ENCODE peak calls at places on chromosomes 16 and 17, in six cellular contexts. M is left ventricle myocardium inferior, X is WTC11, L is A549, V is tibial nerve, B is fibroblast of lung. U is an unnamed sample.

GRCh38 chr16:1696863-1697262 is 9.1 kb upstream of the MAPK8IP3 start:
- DNase-seq in M (no peak), X (no peak), L (no peak), V (no peak), B (no peak), U (no peak)

GRCh38 chr17:49616546-49617205 is 41.0 kb downstream of the NXPH3 start:
- DNase-seq in M (peak; percentile 75), X (no peak), L (no peak), V (peak; percentile 51), B (peak; percentile 90), U (no peak)

GRCh38 chr16:20308266-20308665 is 19.0 kb downstream of the GP2 start:
- DNase-seq in M (no peak), X (no peak), L (no peak), V (no peak), B (no peak), U (no peak)

GRCh38 chr16:87311387-87311786 is 5.8 kb downstream of the C16orf95 start:
- DNase-seq in M (no peak), X (no peak), L (no peak), V (no peak), B (no peak), U (no peak)

GRCh38 chr16:50126183-50126582 is 26.9 kb upstream of the TENT4B start:
- DNase-seq in M (no peak), X (no peak), L (no peak), V (no peak), B (no peak), U (no peak)

GRCh38 chr17:77498056-77498785 is 357.5 kb downstream of the SEC14L1 start:
- DNase-seq in M (no peak), X (no peak), L (no peak), V (no peak), B (no peak), U (no peak)

GRCh38 chr16:11094075-11094593 is 149.8 kb downstream of the CLEC16A start:
- DNase-seq in M (no peak), X (no peak), L (no peak), V (no peak), B (peak; percentile 79), U (no peak)

GRCh38 chr17:75115545-75115944 is 5.8 kb downstream of the ARMC7 start:
- DNase-seq in M (no peak), X (no peak), L (no peak), V (no peak), B (no peak), U (no peak)

GRCh38 chr17:59310263-59310920 is 21.1 kb upstream of the YPEL2 start:
- DNase-seq in M (no peak), X (no peak), L (no peak), V (no peak), B (no peak), U (no peak)

GRCh38 chr16:46920402-46921068 is 36.4 kb downstream of the GPT2 start:
- DNase-seq in M (no peak), X (no peak), L (no peak), V (no peak), B (no peak), U (no peak)

GRCh38 chr16:11757671-11758545 is 15.3 kb upstream of the TXNDC11 start:
- DNase-seq in M (no peak), X (no peak), L (peak; percentile 19), V (no peak), B (peak; percentile 85), U (no peak)

GRCh38 chr17:77280304-77280910 is 139.6 kb downstream of the SEC14L1 start:
- DNase-seq in M (peak; percentile 20), X (peak; percentile 45), L (no peak), V (no peak), B (peak; percentile 88), U (no peak)

GRCh38 chr16:12017583-12017982 is 41.0 kb downstream of the SNX29 start:
- DNase-seq in M (no peak), X (no peak), L (no peak), V (no peak), B (peak; percentile 87), U (no peak)

GRCh38 chr17:80619535-80620235 is 75.0 kb downstream of the RPTOR start:
- DNase-seq in M (no peak), X (no peak), L (peak; percentile 69), V (no peak), B (peak; percentile 70), U (no peak)

GRCh38 chr16:66569827-66570405 is 3.7 kb downstream of the CMTM1 start:
- DNase-seq in M (no peak), X (no peak), L (peak; percentile 38), V (no peak), B (peak; percentile 81), U (no peak)

GRCh38 chr17:28154242-28154641 is 111.8 kb downstream of the NLK start:
- DNase-seq in M (no peak), X (no peak), L (no peak), V (no peak), B (no peak), U (no peak)

GRCh38 chr16:59566446-59566845 is 832.3 kb upstream of the GOT2 start:
- DNase-seq in M (no peak), X (no peak), L (no peak), V (no peak), B (peak; percentile 14), U (no peak)

GRCh38 chr17:59753522-59754467 is 46.3 kb downstream of the VMP1 start:
- DNase-seq in M (no peak), X (no peak), L (peak; percentile 81), V (peak; percentile 68), B (peak; percentile 83), U (no peak)

GRCh38 chr17:6066183-6066948 is 3.8 kb upstream of the WSCD1 start:
- DNase-seq in M (no peak), X (no peak), L (no peak), V (no peak), B (peak; percentile 40), U (no peak)

GRCh38 chr16:17343028-17343427 is 127.7 kb downstream of the XYLT1 start:
- DNase-seq in M (no peak), X (no peak), L (no peak), V (no peak), B (no peak), U (no peak)

GRCh38 chr17:30969989-30970680 is 704 bp upstream of the RNF135 start:
- DNase-seq in M (no peak), X (peak; percentile 22), L (peak; percentile 57), V (no peak), B (no peak), U (no peak)

GRCh38 chr17:75295220-75296158 is 6.3 kb upstream of the SLC25A19 start:
- DNase-seq in M (no peak), X (no peak), L (no peak), V (no peak), B (no peak), U (no peak)

GRCh38 chr17:50565559-50566350 is 5.2 kb downstream of the CACNA1G start:
- DNase-seq in M (no peak), X (no peak), L (peak; percentile 63), V (no peak), B (no peak), U (peak; percentile 31)

GRCh38 chr17:48486557-48486956 is 44.3 kb downstream of the HOXB1 start:
- DNase-seq in M (no peak), X (no peak), L (peak; percentile 36), V (no peak), B (peak; percentile 100), U (no peak)

GRCh38 chr17:73644145-73645049 is at the start of gene SDK2:
- DNase-seq in M (no peak), X (no peak), L (peak; percentile 69), V (no peak), B (peak; percentile 1), U (peak; percentile 43)

GRCh38 chr17:73642659-73643011 is 1.6 kb downstream of the SDK2 start:
- DNase-seq in M (no peak), X (no peak), L (no peak), V (no peak), B (no peak), U (no peak)

GRCh38 chr17:73643846-73644144 is 450 bp downstream of the SDK2 start:
- DNase-seq in M (no peak), X (no peak), L (no peak), V (no peak), B (no peak), U (peak; percentile 48)

GRCh38 chr17:73641779-73642580 is 2.3 kb downstream of the SDK2 start:
- DNase-seq in M (no peak), X (no peak), L (no peak), V (no peak), B (no peak), U (no peak)

GRCh38 chr17:73643012-73643845 is 1.0 kb downstream of the SDK2 start:
- DNase-seq in M (peak; percentile 23), X (peak; percentile 47), L (peak; percentile 90), V (no peak), B (peak; percentile 4), U (peak; percentile 41)
- TF ChIP-seq CTCF in M (no peak), X (no peak), L (peak; percentile 61), V (peak; percentile 49), B (no peak), U (peak; percentile 40)

DNA sequence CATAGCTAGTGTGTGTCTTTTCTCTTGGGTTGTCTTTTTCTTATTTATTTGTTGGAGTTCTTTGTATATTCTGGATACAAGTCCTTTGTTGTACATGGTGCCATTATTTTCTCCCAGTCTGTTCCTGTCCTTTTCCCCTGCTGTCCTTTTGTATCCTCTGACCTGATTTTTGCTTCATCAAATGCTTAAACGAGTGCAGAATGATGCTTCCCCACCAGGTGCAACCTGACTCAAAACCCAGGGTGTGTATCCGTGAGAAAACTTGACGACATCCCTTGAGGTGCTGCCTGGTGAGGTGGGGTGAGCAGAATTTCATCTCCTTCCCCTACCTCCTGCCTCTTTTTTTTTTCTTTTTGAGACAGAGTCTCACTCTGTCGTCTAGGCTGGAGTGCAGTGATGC is 88.6 kb downstream of the NTN1 start:
- DNase-seq in M (no peak), X (no peak), L (no peak), V (no peak), B (no peak), U (no peak)
- TF ChIP-seq CTCF in M (no peak), X (no peak), L (no peak), V (no peak), B (no peak), U (no peak)

DNA sequence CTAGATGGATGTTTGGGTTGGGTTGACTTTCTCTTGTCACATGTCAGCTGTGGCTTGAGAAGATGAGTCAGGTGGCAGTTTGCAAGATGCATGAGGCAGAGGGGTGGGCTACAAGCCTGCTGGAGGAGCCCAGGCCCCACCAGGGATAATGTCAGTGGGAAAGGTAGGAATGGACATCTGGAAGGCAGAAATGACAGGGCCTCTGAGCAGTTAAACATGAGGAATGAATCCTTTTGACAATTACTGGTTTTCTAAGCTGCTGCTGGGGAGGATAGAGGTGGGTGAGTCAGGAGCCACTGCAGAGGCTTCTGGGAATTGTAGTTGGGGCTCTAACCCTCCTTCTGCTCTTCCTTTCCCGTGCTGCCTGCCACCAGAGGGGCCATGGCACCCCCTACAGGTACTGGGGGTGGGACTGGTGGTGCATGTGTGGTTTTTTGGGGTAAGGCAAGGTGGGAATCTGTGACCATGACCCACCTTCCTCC is 15.7 kb downstream of the SLC52A1 start:
- DNase-seq in M (no peak), X (peak; percentile 44), L (peak; percentile 43), V (no peak), B (no peak), U (no peak)
- TF ChIP-seq CTCF in M (no peak), X (no peak), L (peak; percentile 9), V (no peak), B (no peak), U (no peak)

DNA sequence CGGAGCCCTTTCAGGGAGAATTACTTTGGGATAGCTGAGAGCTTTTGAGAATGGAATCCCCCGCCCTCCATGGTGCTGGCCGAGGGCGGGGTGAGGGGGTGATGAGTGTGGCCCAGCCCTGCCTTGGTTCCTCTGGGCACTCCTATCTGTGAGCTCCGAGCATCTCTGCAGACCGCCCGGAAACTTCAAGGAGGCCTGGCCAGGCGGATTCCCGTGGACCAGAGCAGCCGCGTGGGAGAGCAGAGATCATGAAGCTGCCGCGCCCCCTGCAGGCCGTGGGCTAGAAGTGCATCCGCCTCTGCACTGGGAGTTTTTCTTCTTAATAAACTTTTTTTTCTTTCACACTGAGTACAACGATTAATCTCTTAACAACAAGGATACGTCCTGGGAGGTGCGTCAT is 392.9 kb upstream of the EEF2KMT start:
- DNase-seq in M (no peak), X (peak; percentile 67), L (peak; percentile 9), V (peak; percentile 5), B (peak; percentile 17), U (peak; percentile 72)
- TF ChIP-seq CTCF in M (peak; percentile 46), X (peak; percentile 98), L (peak; percentile 38), V (peak; percentile 36), B (no peak), U (peak; percentile 92)

U was measured in neural crest cell.